ENCODE peak calls at places on chromosomes 7 and 10, in five cellular contexts. S is HepG2; Q is IMR-90; G is naive thymus-derived CD4-positive, alpha-beta T cell; J is A673. Z is an unnamed sample.

GRCh38 chr7:76310102-76310957 is 7.9 kb downstream of the HSPB1 start:
- DNase-seq in J (peak; percentile 58), Q (no peak), S (no peak), G (no peak), Z (peak; percentile 32)

GRCh38 chr10:62688971-62689700 is 115.4 kb upstream of the ADO start:
- DNase-seq in S (no peak), J (no peak), G (no peak), Q (no peak), Z (no peak)

GRCh38 chr10:43361532-43362190 is 9.8 kb upstream of the FXYD4 start:
- DNase-seq in Q (no peak), J (no peak), S (no peak), G (no peak), Z (no peak)

GRCh38 chr10:26717476-26717875 is 20.0 kb downstream of the PDSS1 start:
- DNase-seq in G (no peak), S (no peak), J (no peak), Q (no peak), Z (no peak)

GRCh38 chr10:24552346-24553016 is 171.2 kb downstream of the ARHGAP21 start:
- DNase-seq in Q (no peak), S (peak; percentile 35), G (no peak), J (peak; percentile 61), Z (peak; percentile 76)

GRCh38 chr7:116577320-116577871 is 52.6 kb downstream of the CAV1 start:
- DNase-seq in Q (peak; percentile 62), S (no peak), J (no peak), G (no peak), Z (no peak)

GRCh38 chr7:126368-126767 is 66.0 kb upstream of the FAM20C start:
- DNase-seq in J (no peak), Q (no peak), S (no peak), G (no peak), Z (no peak)

GRCh38 chr10:103784089-103784488 is 71.3 kb downstream of the SH3PXD2A start:
- DNase-seq in S (no peak), J (no peak), Q (no peak), G (no peak), Z (no peak)

GRCh38 chr7:1459930-1460756 is 873 bp upstream of the MICALL2 start:
- DNase-seq in Q (no peak), S (no peak), J (no peak), G (no peak), Z (no peak)

GRCh38 chr10:118343115-118343514 is 991 bp upstream of the FAM204A start:
- DNase-seq in J (no peak), G (no peak), S (no peak), Q (peak; percentile 50), Z (no peak)

DNA sequence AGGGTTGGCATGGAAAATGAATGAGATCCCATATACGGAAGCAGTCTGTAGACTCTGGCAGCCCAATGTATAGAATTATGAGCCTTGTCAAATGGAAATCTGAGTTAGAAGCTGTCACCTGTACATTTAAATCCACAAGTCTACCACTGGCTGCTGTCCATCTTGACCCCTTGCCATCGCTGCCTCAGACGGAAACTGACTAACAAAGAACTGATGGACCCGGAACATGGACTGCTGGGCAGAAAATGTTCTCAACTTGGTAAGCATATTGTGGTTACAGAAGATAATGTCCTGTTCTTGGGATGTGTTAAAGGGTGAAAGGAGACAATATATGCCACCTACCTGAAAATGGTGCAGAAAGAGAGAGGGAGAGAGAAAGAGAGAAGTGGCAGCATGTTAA is 37.5 kb downstream of the PARP12 start:
- DNase-seq in S (no peak), G (no peak), J (no peak), Q (no peak), Z (no peak)
- H3K36me3 ChIP-seq in S (no peaks in the 10 kb centered on the region), G (peaks cover 8% of the 10 kb centered on the region), J (no peaks in the 10 kb centered on the region), Q (peaks cover 14% of the 10 kb centered on the region), Z (no peaks in the 10 kb centered on the region)

DNA sequence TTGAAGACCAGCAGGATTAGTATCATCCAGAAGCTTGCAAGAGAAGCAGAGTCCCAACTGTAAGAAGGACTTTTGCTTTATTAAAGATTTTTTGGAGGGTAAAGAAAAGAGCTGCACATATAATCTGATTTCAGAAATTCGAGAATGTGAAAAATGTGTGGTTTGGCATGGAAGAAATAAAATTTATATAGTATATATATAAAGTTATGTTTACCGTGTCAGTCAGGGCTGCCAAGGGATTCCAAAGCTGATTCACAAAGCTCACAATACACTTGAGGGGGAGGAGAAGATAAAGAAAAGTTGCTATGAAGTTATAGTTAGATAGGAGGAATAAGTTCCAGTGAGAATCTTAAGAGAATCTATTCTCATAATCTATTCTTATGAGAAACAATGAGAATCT is 231.8 kb upstream of the CACNA2D1 start:
- DNase-seq in G (no peak), S (no peak), Q (peak; percentile 39), J (no peak), Z (no peak)
- H3K36me3 ChIP-seq in G (no peaks in the 10 kb centered on the region), S (no peaks in the 10 kb centered on the region), Q (no peaks in the 10 kb centered on the region), J (no peaks in the 10 kb centered on the region), Z (no peaks in the 10 kb centered on the region)

DNA sequence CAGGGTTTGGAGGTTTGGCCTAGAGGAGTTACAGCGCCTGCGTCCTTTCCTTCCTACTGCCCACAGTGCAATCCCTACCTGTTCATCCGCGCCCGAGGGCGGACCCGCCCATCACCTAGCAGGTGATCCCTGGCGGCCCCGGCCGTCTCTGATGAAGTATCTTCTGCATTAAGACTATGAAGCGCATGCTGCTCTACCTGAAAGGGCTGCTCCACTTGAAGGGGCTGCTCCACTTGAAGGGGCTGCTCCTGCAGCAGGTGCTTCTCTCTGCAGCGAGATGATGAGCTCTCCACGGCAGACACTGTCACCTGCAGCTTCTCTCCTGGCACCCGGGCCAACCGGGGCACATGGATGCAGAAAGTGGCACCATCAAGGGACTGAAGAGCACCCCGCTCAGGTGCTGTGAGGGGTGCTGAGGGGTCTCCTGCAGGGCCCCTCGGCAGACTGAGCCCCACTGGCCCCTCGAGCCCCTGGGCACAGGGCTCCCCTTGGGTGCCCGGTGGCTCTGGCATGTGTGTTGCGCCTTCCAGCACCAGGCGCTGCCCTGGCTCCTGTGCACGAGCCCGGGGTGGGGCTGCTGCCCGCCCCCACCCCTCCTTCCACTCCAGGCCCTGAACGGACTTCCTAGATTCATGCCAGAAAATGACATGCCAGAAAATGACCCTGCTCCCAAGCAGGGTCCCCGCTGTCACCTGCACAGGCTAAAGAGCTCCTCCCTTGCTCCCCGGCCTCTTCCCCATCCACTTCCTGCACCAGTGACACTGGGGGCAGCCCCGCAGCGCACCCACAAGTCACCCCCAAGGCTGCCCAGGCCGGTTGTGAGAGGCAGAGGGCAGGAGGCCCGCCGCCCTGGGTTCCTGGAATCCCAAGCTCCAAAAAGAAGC is 29.4 kb downstream of the WDR86 start:
- DNase-seq in Q (no peak), J (no peak), G (no peak), S (no peak), Z (no peak)
- H3K36me3 ChIP-seq in Q (peaks cover 26% of the 10 kb centered on the region), J (no peaks in the 10 kb centered on the region), G (no peaks in the 10 kb centered on the region), S (no peaks in the 10 kb centered on the region), Z (no peaks in the 10 kb centered on the region)

DNA sequence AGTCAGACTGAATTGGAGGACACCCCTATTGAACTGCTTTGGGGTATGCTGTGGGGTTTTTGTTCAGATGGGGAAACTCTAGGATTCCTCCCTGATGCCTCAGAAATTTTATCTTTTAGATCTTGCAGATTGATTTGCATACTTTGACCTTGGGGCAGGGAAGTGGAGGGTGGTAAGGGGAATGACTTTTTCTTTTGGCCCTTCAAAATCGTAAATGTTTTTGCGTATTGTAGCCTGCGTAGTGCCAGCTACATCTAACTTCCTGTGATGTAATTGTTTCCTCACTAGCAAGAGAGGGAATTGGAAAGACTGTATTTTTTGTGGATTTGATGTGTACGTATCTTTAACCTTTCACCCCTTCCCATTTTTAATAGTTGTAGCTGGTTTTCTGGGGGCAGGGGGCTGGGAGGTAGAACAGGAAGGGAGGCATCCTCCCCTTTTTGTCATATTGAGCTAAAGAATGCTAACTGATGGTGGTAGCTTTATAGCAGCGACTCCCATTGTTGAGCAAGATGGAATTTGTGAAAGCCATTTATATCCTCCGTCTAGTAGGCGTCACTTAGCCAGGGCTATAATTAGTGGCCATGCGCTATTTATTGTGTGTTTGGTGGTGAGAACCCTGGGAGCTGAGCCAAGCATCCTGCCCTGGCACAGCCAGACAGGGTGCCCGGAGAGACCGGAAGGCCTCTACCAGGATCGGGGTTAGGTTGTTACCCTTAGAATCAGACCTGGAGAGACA is 11.3 kb downstream of the DUSP5 start:
- DNase-seq in J (peak; percentile 60), G (no peak), Q (no peak), S (no peak), Z (no peak)
- H3K36me3 ChIP-seq in J (peaks cover 64% of the 10 kb centered on the region), G (no peaks in the 10 kb centered on the region), Q (peaks cover 63% of the 10 kb centered on the region), S (peaks cover 1% of the 10 kb centered on the region), Z (no peaks in the 10 kb centered on the region)

DNA sequence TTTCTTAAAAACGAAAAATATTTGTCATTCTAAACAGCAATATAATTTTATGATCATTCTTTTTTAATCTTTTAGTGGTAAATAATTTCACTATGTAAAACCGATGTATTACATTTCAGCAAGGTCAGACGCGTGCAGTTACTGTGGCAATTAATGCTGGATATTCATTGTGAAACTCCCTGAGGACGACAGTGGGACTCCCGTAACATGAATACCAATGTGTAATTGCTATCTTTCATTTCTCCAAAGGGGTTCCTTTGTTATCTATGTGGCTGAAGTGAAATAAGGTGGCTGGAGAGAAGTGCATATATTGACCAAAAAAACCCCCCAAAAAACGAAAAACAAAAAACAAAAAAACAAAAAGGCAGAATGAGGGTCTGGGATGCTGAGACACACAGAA is 161.6 kb downstream of the RAPGEF5 start:
- DNase-seq in Q (no peak), J (no peak), G (no peak), S (no peak), Z (no peak)
- H3K36me3 ChIP-seq in Q (no peaks in the 10 kb centered on the region), J (no peaks in the 10 kb centered on the region), G (no peaks in the 10 kb centered on the region), S (peaks cover 20% of the 10 kb centered on the region), Z (no peaks in the 10 kb centered on the region)

DNA sequence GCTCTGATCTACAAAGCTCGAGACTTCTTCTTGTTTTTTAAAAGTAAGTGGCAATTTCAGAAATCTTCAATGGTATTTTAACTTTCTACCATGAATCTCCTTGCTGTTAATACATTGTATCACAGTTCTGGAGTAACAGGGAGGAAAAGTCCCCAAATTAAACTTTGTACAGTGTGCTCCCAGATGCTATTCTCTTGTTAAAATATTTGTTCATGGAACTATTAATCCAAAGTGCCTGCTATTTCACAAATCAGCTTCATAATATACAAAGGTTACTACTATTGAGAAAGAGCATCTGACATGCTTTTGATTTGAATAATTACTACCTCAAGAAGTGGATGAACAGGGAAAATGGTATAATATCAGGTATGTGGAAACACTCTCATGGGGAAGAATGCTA is 36.6 kb downstream of the SIRT1 start:
- DNase-seq in S (no peak), G (no peak), J (no peak), Q (no peak), Z (no peak)
- H3K36me3 ChIP-seq in S (peaks cover 4% of the 10 kb centered on the region), G (peaks cover 7% of the 10 kb centered on the region), J (peaks cover 24% of the 10 kb centered on the region), Q (peaks cover 20% of the 10 kb centered on the region), Z (peaks cover 9% of the 10 kb centered on the region)

GRCh38 chr10:98097611-98098010 is 36.8 kb upstream of the R3HCC1L start:
- DNase-seq in Q (no peak), S (no peak), J (no peak), G (no peak), Z (peak; percentile 22)
- H3K36me3 ChIP-seq in Q (no peaks in the 10 kb centered on the region), S (no peaks in the 10 kb centered on the region), J (no peaks in the 10 kb centered on the region), G (no peaks in the 10 kb centered on the region), Z (no peaks in the 10 kb centered on the region)

DNA sequence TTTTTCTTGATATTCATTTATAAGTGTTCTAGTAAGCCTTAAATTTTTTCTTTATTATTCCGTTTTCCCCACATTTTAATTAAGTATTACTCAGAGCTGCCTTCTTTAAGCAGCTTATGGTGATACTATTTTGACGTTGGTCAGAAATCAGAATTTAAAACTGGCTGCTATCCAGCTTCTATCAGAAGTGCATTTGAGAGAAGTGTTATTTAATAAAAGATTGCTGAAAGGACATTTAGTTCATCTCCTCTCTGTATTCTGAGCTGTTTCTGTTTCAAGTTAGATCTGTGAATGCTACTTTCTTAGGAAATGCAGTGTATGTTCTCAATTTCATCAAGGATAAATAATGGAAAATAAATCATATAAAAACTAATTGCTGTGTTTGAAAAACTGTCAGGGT is 17.4 kb downstream of the KLHL7 start:
- DNase-seq in J (no peak), S (no peak), Q (no peak), G (no peak), Z (no peak)
- H3K36me3 ChIP-seq in J (peaks cover 5% of the 10 kb centered on the region), S (peaks cover 2% of the 10 kb centered on the region), Q (peaks cover 16% of the 10 kb centered on the region), G (peaks cover 10% of the 10 kb centered on the region), Z (no peaks in the 10 kb centered on the region)

Z was measured in HAP-1.